ENCODE peak calls at places on chromosomes 13 and 19, in seven cellular contexts. One of them, this sample, is unnamed.
A peak's percentile ranks its signal among the peaks of the same experiment; 100 is the strongest.

GRCh38 chr13:45674908-45675307 is 27.2 kb upstream of the CBY2 start:
- DNase-seq in SK-N-SH: peak; percentile 24
- DNase-seq in Panc1: no peak
- DNase-seq in H1: no peak
- DNase-seq in HepG2: no peak
- DNase-seq in HCT116: no peak
- DNase-seq in GM12878: no peak
- DNase-seq in this sample: no peak

GRCh38 chr19:17988161-17988560 is 19.8 kb upstream of the ARRDC2 start:
- DNase-seq in HepG2: no peak
- DNase-seq in GM12878: no peak
- DNase-seq in H1: no peak
- DNase-seq in Panc1: no peak
- DNase-seq in SK-N-SH: no peak
- DNase-seq in HCT116: no peak
- DNase-seq in this sample: no peak

GRCh38 chr13:48446454-48446853 is 33.5 kb upstream of the LPAR6 start:
- DNase-seq in Panc1: no peak
- DNase-seq in GM12878: no peak
- DNase-seq in HepG2: no peak
- DNase-seq in HCT116: no peak
- DNase-seq in SK-N-SH: no peak
- DNase-seq in H1: no peak
- DNase-seq in this sample: no peak

GRCh38 chr13:112785419-112785856 is 95.6 kb downstream of the ATP11A start:
- DNase-seq in GM12878: no peak
- DNase-seq in SK-N-SH: no peak
- DNase-seq in HepG2: no peak
- DNase-seq in Panc1: no peak
- DNase-seq in H1: no peak
- DNase-seq in HCT116: no peak
- DNase-seq in this sample: no peak

GRCh38 chr19:43651758-43652545 is 12.3 kb upstream of the CADM4 start:
- DNase-seq in HCT116: no peak
- DNase-seq in GM12878: no peak
- DNase-seq in HepG2: peak; percentile 75
- DNase-seq in SK-N-SH: peak; percentile 72
- DNase-seq in H1: peak; percentile 80
- DNase-seq in Panc1: peak; percentile 22
- DNase-seq in this sample: peak; percentile 66

GRCh38 chr13:31278874-31279273 is 79.1 kb downstream of the B3GLCT start:
- DNase-seq in HepG2: no peak
- DNase-seq in SK-N-SH: no peak
- DNase-seq in HCT116: no peak
- DNase-seq in GM12878: no peak
- DNase-seq in H1: no peak
- DNase-seq in Panc1: no peak
- DNase-seq in this sample: no peak

GRCh38 chr19:50402544-50403301 is 16.0 kb upstream of the SPIB start:
- DNase-seq in HepG2: no peak
- DNase-seq in H1: no peak
- DNase-seq in HCT116: no peak
- DNase-seq in Panc1: no peak
- DNase-seq in SK-N-SH: peak; percentile 32
- DNase-seq in GM12878: no peak
- DNase-seq in this sample: no peak

GRCh38 chr19:2274937-2275535 is 6.9 kb downstream of the PEAK3 start:
- DNase-seq in GM12878: no peak
- DNase-seq in SK-N-SH: peak; percentile 89
- DNase-seq in HepG2: peak; percentile 73
- DNase-seq in HCT116: no peak
- DNase-seq in Panc1: no peak
- DNase-seq in H1: peak; percentile 84
- DNase-seq in this sample: peak; percentile 59

GRCh38 chr13:32911506-32911905 is 104.7 kb upstream of the KL start:
- DNase-seq in H1: no peak
- DNase-seq in GM12878: no peak
- DNase-seq in HCT116: peak; percentile 60
- DNase-seq in HepG2: peak; percentile 36
- DNase-seq in Panc1: no peak
- DNase-seq in SK-N-SH: peak; percentile 43
- DNase-seq in this sample: peak; percentile 17

GRCh38 chr19:5470264-5470671 is 15.1 kb downstream of the ZNRF4 start:
- DNase-seq in HCT116: no peak
- DNase-seq in H1: no peak
- DNase-seq in Panc1: no peak
- DNase-seq in HepG2: peak; percentile 88
- DNase-seq in SK-N-SH: no peak
- DNase-seq in GM12878: no peak
- DNase-seq in this sample: no peak

GRCh38 chr13:27120811-27121210 is 50.8 kb downstream of the USP12 start:
- DNase-seq in Panc1: no peak
- DNase-seq in SK-N-SH: no peak
- DNase-seq in HCT116: no peak
- DNase-seq in H1: no peak
- DNase-seq in HepG2: no peak
- DNase-seq in GM12878: no peak
- DNase-seq in this sample: no peak

GRCh38 chr13:114311908-114312307 is 2.4 kb upstream of the CHAMP1 start:
- DNase-seq in Panc1: no peak
- DNase-seq in GM12878: no peak
- DNase-seq in H1: no peak
- DNase-seq in SK-N-SH: no peak
- DNase-seq in HCT116: no peak
- DNase-seq in HepG2: no peak
- DNase-seq in this sample: no peak

GRCh38 chr13:31209172-31209818 is 9.5 kb downstream of the B3GLCT start:
- DNase-seq in GM12878: no peak
- DNase-seq in H1: no peak
- DNase-seq in SK-N-SH: peak; percentile 83
- DNase-seq in HCT116: no peak
- DNase-seq in Panc1: no peak
- DNase-seq in HepG2: no peak
- DNase-seq in this sample: no peak

GRCh38 chr19:51460164-51460992 is 2.1 kb upstream of the SIGLEC8 start:
- DNase-seq in HCT116: no peak
- DNase-seq in SK-N-SH: peak; percentile 58
- DNase-seq in GM12878: no peak
- DNase-seq in Panc1: no peak
- DNase-seq in HepG2: peak; percentile 21
- DNase-seq in H1: no peak
- DNase-seq in this sample: peak; percentile 68

GRCh38 chr13:110017379-110017778 is 231.0 kb upstream of the IRS2 start:
- DNase-seq in HepG2: no peak
- DNase-seq in H1: no peak
- DNase-seq in SK-N-SH: no peak
- DNase-seq in HCT116: peak; percentile 74
- DNase-seq in Panc1: no peak
- DNase-seq in GM12878: no peak
- DNase-seq in this sample: no peak

GRCh38 chr13:72061613-72062012 is 194.6 kb upstream of the DACH1 start:
- DNase-seq in GM12878: no peak
- DNase-seq in HepG2: no peak
- DNase-seq in HCT116: no peak
- DNase-seq in Panc1: no peak
- DNase-seq in SK-N-SH: no peak
- DNase-seq in H1: no peak
- DNase-seq in this sample: no peak

GRCh38 chr13:50119593-50119992 is 104.3 kb downstream of the KCNRG start:
- DNase-seq in HepG2: no peak
- DNase-seq in HCT116: no peak
- DNase-seq in Panc1: no peak
- DNase-seq in H1: no peak
- DNase-seq in GM12878: no peak
- DNase-seq in SK-N-SH: peak; percentile 48
- DNase-seq in this sample: no peak

DNA sequence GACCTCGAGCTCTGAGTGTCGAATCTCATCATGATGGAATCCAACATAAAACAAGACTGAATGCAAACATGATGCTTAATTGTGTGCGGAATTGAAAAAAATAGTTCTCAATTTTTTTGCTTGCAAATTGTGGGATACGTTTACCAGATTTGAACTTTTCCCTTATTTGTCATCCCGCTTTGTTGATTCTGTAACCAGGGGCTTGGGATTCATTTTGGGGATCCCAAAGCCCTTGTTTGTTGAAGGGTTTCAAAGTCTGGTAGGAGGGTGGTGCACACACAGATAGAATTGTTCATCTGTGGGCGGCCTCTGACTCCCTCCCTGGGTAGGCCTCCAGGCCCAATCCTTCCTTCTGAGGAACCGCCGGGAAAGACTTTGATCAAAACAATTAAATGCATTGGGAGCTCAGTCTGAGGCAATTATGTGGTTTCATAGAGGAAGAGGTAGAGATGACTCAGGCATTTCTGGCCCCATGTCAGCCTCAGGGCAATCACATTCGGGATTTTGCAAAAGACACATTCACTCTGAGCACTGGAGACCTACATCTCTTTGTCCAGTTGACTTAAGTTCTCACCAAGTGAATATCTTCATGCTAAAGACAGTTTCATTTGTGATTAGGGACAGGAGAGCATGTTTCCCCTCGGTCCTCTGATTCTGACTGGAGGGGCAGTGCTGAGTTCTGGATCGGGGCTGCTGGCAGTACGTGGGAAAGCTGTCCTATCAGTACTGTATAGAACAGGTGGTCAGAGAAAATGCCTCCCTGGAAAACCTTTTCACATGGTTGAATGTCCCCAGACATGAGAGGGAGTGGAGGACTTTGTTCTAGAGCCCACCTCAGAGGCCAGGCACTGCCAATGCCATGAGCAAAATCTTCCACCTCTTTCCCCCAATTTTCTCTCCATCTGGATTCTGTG is 27.8 kb upstream of the IGFL4 start:
- DNase-seq in Panc1: no peak
- DNase-seq in SK-N-SH: no peak
- DNase-seq in H1: no peak
- DNase-seq in GM12878: no peak
- DNase-seq in HepG2: peak; percentile 92
- DNase-seq in HCT116: peak; percentile 89
- DNase-seq in this sample: no peak
- TF ChIP-seq SIN3A in Panc1: no peak
- TF ChIP-seq SIN3A in SK-N-SH: peak; percentile 32
- TF ChIP-seq SIN3A in H1: no peak
- TF ChIP-seq SIN3A in GM12878: no peak
- TF ChIP-seq SIN3A in HepG2: no peak
- TF ChIP-seq SIN3A in HCT116: peak; percentile 87
- TF ChIP-seq SIN3A in this sample: no peak

GRCh38 chr13:39210961-39211534 is 172.8 kb downstream of the NHLRC3 start:
- DNase-seq in HepG2: no peak
- DNase-seq in Panc1: no peak
- DNase-seq in H1: no peak
- DNase-seq in HCT116: no peak
- DNase-seq in SK-N-SH: no peak
- DNase-seq in GM12878: no peak
- DNase-seq in this sample: no peak
- TF ChIP-seq SIN3A in HepG2: no peak
- TF ChIP-seq SIN3A in Panc1: no peak
- TF ChIP-seq SIN3A in H1: no peak
- TF ChIP-seq SIN3A in HCT116: no peak
- TF ChIP-seq SIN3A in SK-N-SH: no peak
- TF ChIP-seq SIN3A in GM12878: no peak
- TF ChIP-seq SIN3A in this sample: no peak

DNA sequence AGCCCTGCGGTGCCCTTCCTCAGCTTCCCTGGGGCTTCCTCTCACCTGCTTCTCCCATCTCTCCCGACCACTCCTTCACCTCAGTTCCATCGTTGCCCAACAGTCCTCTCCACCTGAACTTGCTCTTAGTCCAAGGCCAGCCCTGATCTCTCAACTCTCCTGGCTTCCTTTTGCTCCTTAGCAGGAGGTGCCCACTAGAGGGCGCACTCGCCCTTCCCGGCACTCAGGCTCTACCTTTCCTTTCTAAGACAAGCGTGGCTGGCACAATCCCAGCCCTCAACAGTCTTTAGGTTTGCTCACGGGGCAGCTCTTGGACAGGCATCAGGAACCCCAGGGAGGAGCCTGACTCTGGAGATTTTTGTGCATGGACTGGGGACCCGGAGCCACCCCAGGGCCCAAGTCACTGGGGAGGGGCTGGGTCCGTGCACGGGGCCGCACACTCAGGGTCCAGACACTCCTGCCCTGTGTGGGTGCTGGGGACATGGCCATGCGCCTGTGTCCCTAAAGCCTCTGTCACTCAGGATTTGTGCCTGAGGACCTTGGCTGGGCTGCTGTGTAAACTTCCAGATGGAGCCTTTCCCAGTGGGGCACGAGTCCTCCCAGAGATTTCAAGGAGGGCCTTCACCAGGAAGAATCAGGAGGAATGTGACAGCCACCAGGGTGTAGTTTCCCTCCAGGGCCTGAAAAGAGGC is 12.1 kb upstream of the CEACAM8 start:
- DNase-seq in SK-N-SH: peak; percentile 76
- DNase-seq in HCT116: peak; percentile 37
- DNase-seq in GM12878: no peak
- DNase-seq in Panc1: peak; percentile 20
- DNase-seq in H1: peak; percentile 88
- DNase-seq in HepG2: peak; percentile 19
- DNase-seq in this sample: peak; percentile 76
- TF ChIP-seq SIN3A in SK-N-SH: no peak
- TF ChIP-seq SIN3A in HCT116: no peak
- TF ChIP-seq SIN3A in GM12878: no peak
- TF ChIP-seq SIN3A in Panc1: no peak
- TF ChIP-seq SIN3A in H1: no peak
- TF ChIP-seq SIN3A in HepG2: no peak
- TF ChIP-seq SIN3A in this sample: no peak

DNA sequence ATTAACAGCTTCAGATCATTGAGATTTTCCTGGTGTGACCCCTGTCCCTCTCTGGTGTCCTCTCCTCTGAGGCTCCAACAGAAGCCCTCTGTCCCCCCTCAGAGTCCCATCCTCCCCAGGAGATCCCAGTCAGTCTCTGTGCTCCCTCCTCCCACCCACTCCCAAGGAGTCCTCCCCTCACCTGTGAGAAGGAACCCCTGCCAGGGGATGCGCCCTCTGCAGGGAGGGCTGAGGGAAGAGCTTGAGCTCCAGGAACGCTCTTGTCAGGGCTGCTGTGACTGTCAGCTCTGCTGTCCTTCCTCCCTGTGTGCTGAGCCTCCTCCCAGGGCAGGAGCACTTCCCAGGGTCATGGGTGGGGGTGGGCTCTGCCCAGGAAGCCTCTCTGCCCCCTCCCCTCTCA is 33.2 kb downstream of the CEACAM8 start:
- DNase-seq in Panc1: no peak
- DNase-seq in HCT116: no peak
- DNase-seq in H1: no peak
- DNase-seq in GM12878: no peak
- DNase-seq in HepG2: no peak
- DNase-seq in SK-N-SH: no peak
- DNase-seq in this sample: no peak
- TF ChIP-seq SIN3A in Panc1: no peak
- TF ChIP-seq SIN3A in HCT116: no peak
- TF ChIP-seq SIN3A in H1: no peak
- TF ChIP-seq SIN3A in GM12878: no peak
- TF ChIP-seq SIN3A in HepG2: no peak
- TF ChIP-seq SIN3A in SK-N-SH: no peak
- TF ChIP-seq SIN3A in this sample: no peak

DNA sequence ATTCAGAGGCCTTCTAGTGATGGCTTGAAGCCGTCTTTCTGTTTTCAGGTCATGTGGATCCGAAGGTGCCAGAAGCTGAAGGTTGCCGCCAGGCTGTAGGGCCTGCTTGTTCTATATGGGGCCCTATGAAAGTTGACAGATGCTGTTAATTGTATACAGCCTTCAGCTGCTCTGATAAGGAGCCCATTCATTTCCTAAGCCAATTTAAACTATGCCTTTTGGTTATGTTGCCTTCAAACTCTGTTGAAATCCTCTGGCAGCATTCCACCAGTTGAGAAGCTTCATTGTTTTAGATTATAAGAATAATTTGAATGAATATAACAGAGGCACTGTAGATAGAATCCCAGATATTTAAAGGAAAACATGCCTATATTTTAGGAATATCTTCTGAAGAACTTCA is 34.4 kb downstream of the RAP2A start:
- DNase-seq in HCT116: no peak
- DNase-seq in SK-N-SH: peak; percentile 39
- DNase-seq in HepG2: peak; percentile 55
- DNase-seq in GM12878: no peak
- DNase-seq in H1: no peak
- DNase-seq in Panc1: no peak
- DNase-seq in this sample: no peak
- TF ChIP-seq SIN3A in HCT116: no peak
- TF ChIP-seq SIN3A in SK-N-SH: no peak
- TF ChIP-seq SIN3A in HepG2: no peak
- TF ChIP-seq SIN3A in GM12878: no peak
- TF ChIP-seq SIN3A in H1: no peak
- TF ChIP-seq SIN3A in Panc1: no peak
- TF ChIP-seq SIN3A in this sample: no peak

This sample was measured in K562.